ENCODE peak calls at places on chromosome 7, in ten cellular contexts. M is brain microvascular endothelial cell, E is body of pancreas, T is AG04450, F is mucosa of descending colon, U is dorsolateral prefrontal cortex, Y is astrocyte of the spinal cord, G is IMR-90, Q is psoas muscle, P is Caco-2. K is an unnamed sample.

GRCh38 chr7:134886353-134887057 is 99.8 kb upstream of the AGBL3 start:
- DNase-seq in G (peak; percentile 80), Q (no peak), F (no peak), T (no peak), Y (peak; percentile 82), U (no peak), P (peak; percentile 70), M (peak; percentile 77), E (no peak), K (no peak)

GRCh38 chr7:76049295-76049694 is 1.4 kb downstream of the MDH2 start:
- DNase-seq in M (no peak), F (no peak), Y (no peak), G (no peak), E (no peak), Q (no peak), T (no peak), P (no peak), U (no peak), K (no peak)

GRCh38 chr7:74525881-74526280 is 72.2 kb downstream of the GTF2IRD1 start:
- DNase-seq in G (no peak), E (peak; percentile 82), Y (no peak), T (no peak), M (no peak), P (peak; percentile 88), U (no peak), Q (no peak), F (peak; percentile 95), K (no peak)

GRCh38 chr7:17618652-17618974 is 320.2 kb downstream of the AHR start:
- DNase-seq in Y (no peak), E (no peak), F (no peak), P (peak; percentile 66), Q (no peak), U (no peak), M (no peak), T (no peak), G (no peak), K (no peak)

GRCh38 chr7:1675673-1676549 is 5.8 kb downstream of the ELFN1 start:
- DNase-seq in Q (no peak), T (no peak), G (no peak), P (peak; percentile 33), Y (no peak), F (peak; percentile 11), M (no peak), E (no peak), U (peak; percentile 39), K (no peak)

GRCh38 chr7:158135931-158136330 is 451.7 kb downstream of the PTPRN2 start:
- DNase-seq in U (peak; percentile 26), F (no peak), Y (no peak), Q (no peak), M (no peak), E (no peak), P (no peak), T (no peak), G (no peak), K (no peak)

GRCh38 chr7:159032753-159033472 is 111.8 kb downstream of the VIPR2 start:
- DNase-seq in T (no peak), P (no peak), Q (no peak), U (no peak), G (no peak), F (no peak), M (no peak), E (no peak), Y (no peak), K (no peak)

GRCh38 chr7:139509535-139509934 is 13.9 kb upstream of the CLEC2L start:
- DNase-seq in Q (no peak), U (no peak), T (no peak), F (no peak), E (no peak), M (no peak), Y (no peak), P (no peak), G (no peak), K (no peak)

GRCh38 chr7:27943261-27943660 is 203.3 kb downstream of the TAX1BP1 start:
- DNase-seq in Q (no peak), F (no peak), T (no peak), Y (no peak), E (no peak), U (no peak), P (no peak), G (no peak), M (no peak), K (no peak)

GRCh38 chr7:151844080-151844827 is 32.7 kb downstream of the PRKAG2 start:
- DNase-seq in G (peak; percentile 77), Y (peak; percentile 76), Q (peak; percentile 17), T (peak; percentile 6), P (no peak), E (no peak), U (no peak), M (peak; percentile 91), F (no peak), K (peak; percentile 31)

GRCh38 chr7:98106647-98107312 is at the start of gene LMTK2:
- DNase-seq in Q (peak; percentile 98), T (peak; percentile 78), E (peak; percentile 97), Y (peak; percentile 89), P (peak; percentile 92), M (peak; percentile 90), F (peak; percentile 98), U (peak; percentile 96), G (peak; percentile 86), K (peak; percentile 37)

GRCh38 chr7:133562617-133563016 is 309.7 kb downstream of the EXOC4 start:
- DNase-seq in U (no peak), Y (no peak), Q (no peak), P (no peak), M (no peak), G (peak; percentile 41), F (no peak), E (no peak), T (no peak), K (peak; percentile 39)

GRCh38 chr7:117844678-117845077 is 28.6 kb downstream of the CTTNBP2 start:
- DNase-seq in G (no peak), M (no peak), P (no peak), E (no peak), F (no peak), Y (no peak), Q (no peak), T (no peak), U (no peak), K (no peak)

GRCh38 chr7:112572669-112573301 is 92.0 kb downstream of the LSMEM1 start:
- DNase-seq in E (peak; percentile 16), M (no peak), Y (no peak), F (no peak), G (no peak), P (no peak), T (no peak), Q (no peak), U (no peak), K (no peak)

GRCh38 chr7:101299511-101300464 is 21.8 kb downstream of the IFT22 start:
- DNase-seq in E (no peak), U (no peak), Y (no peak), F (no peak), P (no peak), T (no peak), G (no peak), Q (no peak), M (no peak), K (no peak)

GRCh38 chr7:8141070-8141469 is 120.9 kb downstream of the ICA1 start:
- DNase-seq in F (no peak), T (no peak), G (no peak), M (no peak), P (no peak), Y (no peak), Q (no peak), E (no peak), U (no peak), K (no peak)
- H3K4me3 ChIP-seq in F (no peak overlapping the region), T (no peak overlapping the region), G (no peak overlapping the region), M (no peak overlapping the region), P (no peak overlapping the region), Y (no peak overlapping the region), Q (no peak overlapping the region), E (no peak overlapping the region), U (no peak overlapping the region), K (no peak overlapping the region)

GRCh38 chr7:30983914-30984247 is 20.1 kb downstream of the GHRHR start:
- DNase-seq in Y (no peak), P (no peak), Q (no peak), T (no peak), U (no peak), M (no peak), E (no peak), G (no peak), F (no peak), K (no peak)
- TF ChIP-seq CTCF in Y (no peak), P (no peak), Q (no peak), T (no peak), U (no peak), M (no peak), E (no peak), G (no peak), F (no peak), K (no peak)

DNA sequence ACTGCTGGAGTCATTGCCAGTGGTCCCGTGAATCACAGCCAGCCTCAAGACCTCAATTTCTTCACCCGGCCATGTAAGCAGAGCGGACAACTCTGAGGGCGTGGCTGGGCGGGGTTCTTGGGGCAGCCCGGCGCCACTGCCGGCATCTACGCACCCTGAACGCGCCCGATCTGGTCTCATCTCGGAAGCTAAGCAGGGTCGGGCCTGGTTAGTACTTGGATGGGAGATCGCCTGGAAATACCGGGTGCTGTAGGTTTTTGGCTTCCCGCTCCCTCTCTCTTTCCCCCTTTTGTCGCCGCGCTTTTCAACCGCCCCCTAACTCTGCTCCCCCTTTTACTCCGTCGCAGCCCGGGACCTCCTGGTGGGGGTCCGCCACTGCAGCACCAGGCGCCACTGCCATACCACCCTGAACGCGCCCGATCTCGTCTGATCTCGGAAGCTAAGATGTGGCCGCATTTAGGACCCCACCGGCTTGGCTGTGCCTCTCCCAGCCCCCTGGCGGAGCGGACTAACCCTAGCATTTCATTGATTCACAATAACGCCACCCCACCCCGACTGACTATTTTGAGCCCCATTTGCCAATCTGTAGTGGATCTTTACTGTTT is 25.3 kb downstream of the GARIN1A start:
- DNase-seq in Q (peak; percentile 78), T (peak; percentile 21), E (no peak), G (peak; percentile 44), Y (peak; percentile 54), F (peak; percentile 60), M (peak; percentile 38), U (no peak), P (no peak), K (no peak)
- H3K4me3 ChIP-seq in Q (peak overlapping the region; percentile 50), T (peak overlapping the region; percentile 59), E (no peak overlapping the region), G (peak overlapping the region; percentile 60), Y (peak overlapping the region; percentile 51), F (no peak overlapping the region), M (peak overlapping the region; percentile 61), U (peak overlapping the region; percentile 56), P (no peak overlapping the region), K (peak overlapping the region; percentile 56)

GRCh38 chr7:50699143-50699542 is 83.6 kb downstream of the GRB10 start:
- DNase-seq in F (no peak), U (no peak), Y (no peak), E (no peak), Q (no peak), P (no peak), G (no peak), M (no peak), T (no peak), K (no peak)

GRCh38 chr7:50693475-50693874 is 89.2 kb downstream of the GRB10 start:
- DNase-seq in U (no peak), T (no peak), P (no peak), G (no peak), M (peak; percentile 19), E (no peak), Y (peak; percentile 28), Q (no peak), F (no peak), K (no peak)

GRCh38 chr7:50697686-50698085 is 85.0 kb downstream of the GRB10 start:
- DNase-seq in Q (no peak), E (no peak), F (no peak), G (no peak), P (no peak), M (no peak), U (no peak), T (no peak), Y (no peak), K (no peak)

GRCh38 chr7:50696810-50697582 is 85.7 kb downstream of the GRB10 start:
- DNase-seq in U (no peak), T (no peak), E (no peak), F (no peak), P (no peak), M (no peak), Q (no peak), Y (no peak), G (no peak), K (no peak)
- TF ChIP-seq CTCF in U (peak; percentile 12), T (peak; percentile 45), E (no peak), F (no peak), P (peak; percentile 59), M (peak; percentile 75), Q (peak; percentile 47), Y (peak; percentile 61), G (peak; percentile 39), K (peak; percentile 63)

K was measured in retinal pigment epithelial cell.